ENCODE peak calls at places on chromosomes 11 and 22, in seven cellular contexts. P is fibroblast of mammary gland; U is sciatic nerve; Y is pulmonary artery endothelial cell; D is neuronal stem cell; A is stimulated activated CD4-positive, alpha-beta T cell treated with anti-CD3 and anti-CD28 coated beads, Interleukin-15, amount 100 ng/mL, for 1 hour; S is upper lobe of right lung. V is an unnamed sample.

GRCh38 chr22:40178417-40179409 is 988 bp downstream of the TNRC6B start:
- DNase-seq in P (peak; percentile 55), U (no peak), Y (no peak), D (peak; percentile 62), A (no peak), S (no peak), V (no peak)

GRCh38 chr11:61797263-61797944 is 4.7 kb downstream of the FEN1 start:
- DNase-seq in P (peak; percentile 87), U (peak; percentile 89), Y (peak; percentile 67), D (peak; percentile 62), A (peak; percentile 36), S (no peak), V (peak; percentile 66)

GRCh38 chr11:86046111-86046510 is 22.8 kb downstream of the PICALM start:
- DNase-seq in P (peak; percentile 57), U (no peak), Y (no peak), D (no peak), A (no peak), S (no peak), V (no peak)

GRCh38 chr11:127037001-127037400 is 36.4 kb upstream of the KIRREL3 start:
- DNase-seq in P (no peak), U (no peak), Y (no peak), D (no peak), A (no peak), S (no peak), V (no peak)

GRCh38 chr11:109605006-109605405 is 183.0 kb downstream of the C11orf87 start:
- DNase-seq in P (no peak), U (no peak), Y (no peak), D (no peak), A (no peak), S (no peak), V (no peak)

GRCh38 chr11:75014129-75014528 is 25.4 kb downstream of the NEU3 start:
- DNase-seq in P (peak; percentile 91), U (no peak), Y (no peak), D (no peak), A (no peak), S (no peak), V (peak; percentile 68)

GRCh38 chr22:31942091-31942490 is 2.2 kb upstream of the YWHAH start:
- DNase-seq in P (no peak), U (no peak), Y (no peak), D (no peak), A (no peak), S (peak; percentile 40), V (no peak)

GRCh38 chr11:2443881-2444300 is 423 bp downstream of the TRPM5 start:
- DNase-seq in P (no peak), U (no peak), Y (no peak), D (no peak), A (no peak), S (peak; percentile 73), V (peak; percentile 35)

V was measured in psoas muscle.